ENCODE peak calls at places on chromosomes 2 and 18, in four cellular contexts. H, O, L and E are unnamed samples.
A peak's percentile ranks its signal among the peaks of the same experiment; 100 is the strongest.

GRCh38 chr2:175463639-175464310 is 282.3 kb upstream of the ATP5MC3 start:
- DNase-seq in H (no peak), O (no peak), L (no peak), E (no peak)

GRCh38 chr18:49980869-49981268 is 167.5 kb upstream of the ACAA2 start:
- DNase-seq in H (peak; percentile 2), O (no peak), L (no peak), E (no peak)

GRCh38 chr2:16142383-16143361 is 202.3 kb downstream of the MYCN start:
- DNase-seq in H (no peak), O (no peak), L (no peak), E (no peak)

GRCh38 chr2:128360711-128361110 is 42.0 kb upstream of the HS6ST1 start:
- DNase-seq in H (no peak), O (no peak), L (no peak), E (no peak)

GRCh38 chr2:105437708-105438103 is 38.9 kb upstream of the FHL2 start:
- DNase-seq in H (peak; percentile 70), O (no peak), L (no peak), E (peak; percentile 61)

GRCh38 chr2:68565858-68566257 is 77.5 kb upstream of the PROKR1 start:
- DNase-seq in H (peak; percentile 3), O (peak; percentile 79), L (no peak), E (peak; percentile 42)

GRCh38 chr2:234863043-234863934 is 88.5 kb upstream of the SH3BP4 start:
- DNase-seq in H (peak; percentile 69), O (peak; percentile 95), L (no peak), E (peak; percentile 89)

GRCh38 chr2:169478339-169478738 is 955 bp upstream of the BBS5 start:
- DNase-seq in H (peak; percentile 57), O (no peak), L (no peak), E (peak; percentile 75)

GRCh38 chr2:241350878-241351639 is 5.0 kb upstream of the FARP2 start:
- DNase-seq in H (no peak), O (no peak), L (no peak), E (no peak)

GRCh38 chr2:197073701-197074433 is 147.4 kb upstream of the PGAP1 start:
- DNase-seq in H (peak; percentile 39), O (no peak), L (no peak), E (peak; percentile 24)

GRCh38 chr2:218993345-218994315 is at the start of gene CRYBA2:
- DNase-seq in H (no peak), O (no peak), L (peak; percentile 18), E (no peak)

GRCh38 chr2:224948859-224949258 is 93.4 kb downstream of the DOCK10 start:
- DNase-seq in H (peak; percentile 65), O (peak; percentile 32), L (no peak), E (peak; percentile 75)

GRCh38 chr2:241858206-241859016 is at the start of gene PDCD1:
- DNase-seq in H (no peak), O (no peak), L (peak; percentile 4), E (no peak)

GRCh38 chr2:217387776-217388381 is 528.0 kb upstream of the TNP1 start:
- DNase-seq in H (no peak), O (no peak), L (no peak), E (no peak)

GRCh38 chr2:28835787-28836186 is 25.2 kb downstream of the SPDYA start:
- DNase-seq in H (peak; percentile 7), O (no peak), L (no peak), E (no peak)

GRCh38 chr2:164567335-164567989 is 53.8 kb downstream of the GRB14 start:
- DNase-seq in H (no peak), O (no peak), L (no peak), E (no peak)

GRCh38 chr2:142868281-142868762 is 9.1 kb upstream of the KYNU start:
- DNase-seq in H (peak; percentile 42), O (peak; percentile 25), L (no peak), E (no peak)

GRCh38 chr2:72144746-72145657 is 2.7 kb downstream of the CYP26B1 start:
- DNase-seq in H (no peak), O (peak; percentile 93), L (peak; percentile 16), E (no peak)

GRCh38 chr2:47520825-47521665 is 118.1 kb downstream of the MSH2 start:
- DNase-seq in H (peak; percentile 48), O (peak; percentile 16), L (peak; percentile 18), E (peak; percentile 44)

GRCh38 chr2:160278889-160279196 is 78.8 kb upstream of the ITGB6 start:
- DNase-seq in H (peak; percentile 82), O (no peak), L (peak; percentile 17), E (peak; percentile 68)

GRCh38 chr2:105376789-105377231 is 22.0 kb downstream of the FHL2 start:
- DNase-seq in H (peak; percentile 85), O (no peak), L (no peak), E (peak; percentile 93)

GRCh38 chr18:7921938-7922587 is 354.9 kb downstream of the PTPRM start:
- DNase-seq in H (peak; percentile 50), O (peak; percentile 49), L (no peak), E (peak; percentile 82)

GRCh38 chr2:8676191-8676914 is 5.5 kb upstream of the ID2 start:
- DNase-seq in H (peak; percentile 93), O (no peak), L (peak; percentile 37), E (peak; percentile 86)

GRCh38 chr2:219292616-219293015 is 13.4 kb downstream of the DNAJB2 start:
- DNase-seq in H (no peak), O (no peak), L (no peak), E (no peak)

GRCh38 chr2:38057651-38058410 is 18.1 kb downstream of the CYP1B1 start:
- DNase-seq in H (no peak), O (no peak), L (no peak), E (no peak)

GRCh38 chr2:190062053-190062452 is 476 bp downstream of the MSTN start:
- DNase-seq in H (no peak), O (no peak), L (no peak), E (peak; percentile 3)

GRCh38 chr2:132009177-132009873 is 152.4 kb downstream of the ANKRD30BL start:
- DNase-seq in H (no peak), O (no peak), L (no peak), E (no peak)

GRCh38 chr2:143390185-143390584 is 261.0 kb downstream of the ARHGAP15 start:
- DNase-seq in H (no peak), O (no peak), L (no peak), E (no peak)

GRCh38 chr18:986552-986951 is 81.9 kb downstream of the ADCYAP1 start:
- DNase-seq in H (peak; percentile 29), O (no peak), L (no peak), E (peak; percentile 19)

GRCh38 chr2:120503793-120504571 is 158.0 kb downstream of the INHBB start:
- DNase-seq in H (peak; percentile 22), O (no peak), L (no peak), E (peak; percentile 33)

GRCh38 chr2:148887349-148888002 is 12.4 kb downstream of the KIF5C start:
- DNase-seq in H (no peak), O (no peak), L (no peak), E (no peak)

GRCh38 chr18:65725421-65726050 is 25.3 kb upstream of the CDH7 start:
- DNase-seq in H (no peak), O (no peak), L (peak; percentile 53), E (no peak)

GRCh38 chr2:24888177-24888576 is 31.9 kb downstream of the ADCY3 start:
- DNase-seq in H (no peak), O (no peak), L (no peak), E (no peak)

GRCh38 chr2:160076239-160076638 is 13.8 kb upstream of the PLA2R1 start:
- DNase-seq in H (no peak), O (no peak), L (no peak), E (no peak)

GRCh38 chr2:95053543-95053942 is 28.0 kb downstream of the MAL start:
- DNase-seq in H (no peak), O (no peak), L (peak; percentile 44), E (no peak)

DNA sequence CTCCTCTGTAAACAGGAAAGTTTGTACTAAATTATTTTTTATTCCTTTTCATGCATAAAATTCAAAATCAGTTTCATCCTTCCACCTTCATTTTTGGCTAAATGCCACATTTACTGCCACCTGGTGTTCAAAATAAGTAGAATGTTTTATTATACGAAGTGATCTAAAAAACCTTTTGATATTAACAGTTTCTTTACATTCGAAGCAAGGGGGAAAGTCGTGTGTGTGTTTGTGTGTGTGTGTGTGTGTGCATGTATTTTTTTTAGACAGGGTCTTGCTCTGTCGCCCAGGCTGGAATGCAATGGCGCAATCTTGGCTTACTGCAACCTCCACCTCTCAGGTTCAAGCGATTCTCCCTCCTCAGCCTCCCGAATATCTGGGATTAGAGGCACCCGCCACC is 9.0 kb upstream of the SCN9A start:
- DNase-seq in H (peak; percentile 65), O (peak; percentile 36), L (no peak), E (peak; percentile 51)
- TF ChIP-seq CTCF in H (peak; percentile 31), O (peak; percentile 47), L (peak; percentile 66), E (peak; percentile 50)

DNA sequence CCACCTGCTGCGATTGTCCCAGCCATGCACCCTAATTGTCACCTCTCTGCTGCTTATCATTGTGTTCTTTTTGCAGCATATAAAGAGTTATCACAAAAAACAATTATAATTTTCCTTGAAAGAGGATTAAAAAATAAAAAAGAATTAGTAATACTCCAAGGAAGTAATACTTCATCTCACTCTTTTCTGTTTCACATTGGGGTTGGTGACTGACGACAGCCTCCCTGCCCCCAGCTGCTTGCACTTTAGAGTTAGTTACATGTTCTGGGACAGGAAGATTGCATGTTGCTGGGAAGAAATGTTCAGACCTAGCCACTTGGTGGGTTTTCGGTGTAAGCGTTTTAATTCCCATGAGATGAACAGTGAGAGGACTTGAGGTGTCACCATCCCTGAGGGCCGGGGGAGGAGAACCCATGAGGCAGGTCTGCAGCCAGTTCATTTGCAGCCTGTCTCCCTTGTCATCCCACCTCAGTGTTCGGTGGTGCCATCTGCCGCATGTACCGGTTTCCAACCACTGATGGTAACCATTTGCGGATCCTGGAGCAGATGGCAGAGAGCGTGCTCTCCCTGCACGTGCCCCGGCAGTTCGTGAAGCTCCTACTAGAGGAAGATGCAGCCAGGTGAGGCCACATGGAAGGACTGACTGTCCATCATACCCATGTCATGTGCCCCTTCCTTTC is 69.1 kb downstream of the COA5 start:
- DNase-seq in H (no peak), O (no peak), L (no peak), E (no peak)
- TF ChIP-seq CTCF in H (no peak), O (no peak), L (no peak), E (no peak)

DNA sequence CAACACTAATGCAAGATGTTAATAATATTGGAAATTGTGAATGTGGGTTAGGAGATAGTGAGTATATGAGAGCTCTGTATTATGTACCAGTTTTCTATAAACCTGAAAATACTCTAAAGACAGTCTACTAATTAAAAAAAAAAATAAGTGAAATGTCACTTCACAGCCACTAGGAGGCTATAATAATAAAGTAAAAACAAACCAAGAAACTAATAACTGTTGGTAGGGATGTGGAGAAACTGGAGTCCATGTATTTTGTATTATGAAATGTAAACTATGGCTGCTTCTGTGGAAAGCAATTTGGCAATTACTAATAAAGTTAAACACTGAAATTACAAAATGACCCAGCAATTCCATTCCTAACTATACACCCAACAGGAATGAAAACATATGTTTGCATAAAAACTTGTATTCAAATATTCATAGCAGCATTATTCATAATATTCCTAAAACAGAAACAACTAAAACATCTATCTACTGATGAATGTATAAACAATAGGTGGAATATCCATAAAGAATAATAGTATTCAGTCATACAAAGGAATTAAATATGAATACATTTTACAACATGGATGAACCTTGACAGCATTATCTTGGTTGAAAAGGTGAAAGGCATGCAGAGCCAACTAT is 36.2 kb downstream of the CCDC178 start:
- DNase-seq in H (no peak), O (no peak), L (no peak), E (no peak)
- TF ChIP-seq CTCF in H (peak; percentile 23), O (peak; percentile 34), L (peak; percentile 89), E (peak; percentile 38)

DNA sequence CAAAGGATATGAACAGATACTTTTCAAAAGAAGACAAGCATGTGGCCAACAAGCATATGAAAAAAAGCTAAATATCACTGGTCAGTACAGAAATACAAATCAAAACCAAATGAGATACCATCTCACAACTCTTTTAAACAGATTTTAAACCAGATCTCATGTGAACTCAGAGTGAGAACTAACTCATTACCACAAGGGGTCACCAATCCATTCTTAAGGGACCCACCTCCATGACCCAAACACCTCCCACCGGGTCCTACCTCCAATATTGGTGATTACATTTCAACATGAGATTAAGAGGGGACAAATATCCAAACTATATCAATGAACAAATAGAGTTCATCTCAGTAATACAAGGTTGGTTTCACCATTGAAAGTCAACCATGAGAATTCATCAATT is 319.8 kb upstream of the GULP1 start:
- DNase-seq in H (no peak), O (no peak), L (no peak), E (no peak)
- TF ChIP-seq CTCF in H (no peak), O (no peak), L (peak; percentile 33), E (no peak)